ENCODE peak calls at places on chromosomes 16 and 17, in five cellular contexts. C, A, N, D and O are unnamed samples.

GRCh38 chr17:9645858-9646555 is 690 bp downstream of the USP43 start:
- DNase-seq in C (no peak), A (peak), N (no peak), D (no peak), O (peak)

GRCh38 chr16:48335961-48336360 is 49.3 kb downstream of the SIAH1 start:
- DNase-seq in C (peak), A (no peak), N (no peak), D (no peak), O (no peak)

GRCh38 chr16:56822966-56823739 is 41.9 kb upstream of the SLC12A3 start:
- DNase-seq in C (no peak), A (no peak), N (no peak), D (no peak), O (no peak)

GRCh38 chr16:59342669-59343068 is 608.6 kb upstream of the GOT2 start:
- DNase-seq in C (no peak), A (no peak), N (no peak), D (no peak), O (no peak)

GRCh38 chr17:7279453-7279852 is 2.1 kb upstream of the SLC2A4 start:
- DNase-seq in C (no peak), A (no peak), N (no peak), D (no peak), O (no peak)

GRCh38 chr16:51112311-51112710 is 38.8 kb downstream of the SALL1 start:
- DNase-seq in C (no peak), A (no peak), N (no peak), D (no peak), O (no peak)

GRCh38 chr16:86181526-86181925 is 282.6 kb downstream of the IRF8 start:
- DNase-seq in C (no peak), A (no peak), N (peak), D (no peak), O (no peak)

GRCh38 chr17:12028611-12029010 is 7.9 kb downstream of the MAP2K4 start:
- DNase-seq in C (no peak), A (no peak), N (no peak), D (no peak), O (no peak)

GRCh38 chr17:49880291-49881053 is 32.6 kb upstream of the TAC4 start:
- DNase-seq in C (peak), A (peak), N (peak), D (peak), O (peak)

GRCh38 chr17:12618557-12618956 is 47.1 kb upstream of the MYOCD start:
- DNase-seq in C (peak), A (no peak), N (no peak), D (no peak), O (no peak)

GRCh38 chr16:19115148-19116021 is 1.6 kb downstream of the ITPRIPL2 start:
- DNase-seq in C (no peak), A (no peak), N (no peak), D (no peak), O (no peak)
- TF ChIP-seq CTCF in C (peak), A (no peak), N (no peak), D (no peak), O (no peak)

GRCh38 chr16:76856112-76856511 is 334.9 kb upstream of the MON1B start:
- DNase-seq in C (no peak), A (no peak), N (no peak), D (no peak), O (no peak)

GRCh38 chr16:76857402-76857801 is 333.6 kb upstream of the MON1B start:
- DNase-seq in C (no peak), A (no peak), N (no peak), D (no peak), O (no peak)

DNA sequence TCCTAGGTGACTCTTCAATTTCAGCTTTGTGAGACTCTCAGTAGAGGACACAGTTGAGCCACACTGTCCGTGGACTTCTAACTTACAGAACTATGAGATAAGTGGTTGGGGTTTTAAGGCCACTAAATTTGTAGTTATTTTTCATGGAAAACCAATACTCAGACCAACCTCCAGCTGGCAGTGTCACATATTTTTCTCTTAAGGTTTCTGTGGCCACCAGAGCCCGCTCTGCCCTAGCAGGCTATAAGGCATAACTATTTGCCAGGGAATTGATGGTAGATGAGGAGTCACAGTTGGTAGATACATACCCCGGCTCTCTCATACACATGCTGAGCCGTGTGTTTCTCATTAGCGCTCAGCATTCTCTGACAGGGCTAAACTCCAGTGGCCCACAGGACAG is 336.8 kb upstream of the MON1B start:
- DNase-seq in C (peak), A (no peak), N (peak), D (no peak), O (no peak)
- TF ChIP-seq CTCF in C (no peak), A (no peak), N (peak), D (no peak), O (no peak)

DNA sequence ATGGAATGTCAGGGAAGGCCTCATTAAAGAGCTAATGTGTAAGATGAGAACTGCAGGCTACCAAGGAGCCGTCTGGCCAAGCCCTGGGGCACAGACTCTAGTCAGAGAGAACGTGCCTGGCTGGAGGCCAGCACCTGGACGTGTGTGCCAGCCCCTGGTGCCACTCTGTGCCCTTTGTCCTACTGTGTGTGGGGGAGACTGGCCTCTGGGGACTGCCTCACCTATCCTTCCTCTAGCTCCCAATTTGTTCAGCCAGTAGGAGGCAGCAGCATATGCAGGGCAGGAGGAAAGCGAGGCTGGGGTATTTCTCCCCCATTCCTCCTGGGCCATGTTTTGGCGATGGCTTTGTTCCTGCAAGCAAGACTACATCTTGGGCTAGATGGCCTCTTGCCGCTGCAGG is 37.1 kb downstream of the KNOP1 start:
- DNase-seq in C (no peak), A (peak), N (no peak), D (no peak), O (no peak)
- TF ChIP-seq CTCF in C (no peak), A (no peak), N (peak), D (no peak), O (no peak)

GRCh38 chr17:15121426-15121825 is 143.7 kb downstream of the PMP22 start:
- DNase-seq in C (peak), A (peak), N (no peak), D (no peak), O (no peak)
- TF ChIP-seq CTCF in C (no peak), A (no peak), N (no peak), D (no peak), O (no peak)

DNA sequence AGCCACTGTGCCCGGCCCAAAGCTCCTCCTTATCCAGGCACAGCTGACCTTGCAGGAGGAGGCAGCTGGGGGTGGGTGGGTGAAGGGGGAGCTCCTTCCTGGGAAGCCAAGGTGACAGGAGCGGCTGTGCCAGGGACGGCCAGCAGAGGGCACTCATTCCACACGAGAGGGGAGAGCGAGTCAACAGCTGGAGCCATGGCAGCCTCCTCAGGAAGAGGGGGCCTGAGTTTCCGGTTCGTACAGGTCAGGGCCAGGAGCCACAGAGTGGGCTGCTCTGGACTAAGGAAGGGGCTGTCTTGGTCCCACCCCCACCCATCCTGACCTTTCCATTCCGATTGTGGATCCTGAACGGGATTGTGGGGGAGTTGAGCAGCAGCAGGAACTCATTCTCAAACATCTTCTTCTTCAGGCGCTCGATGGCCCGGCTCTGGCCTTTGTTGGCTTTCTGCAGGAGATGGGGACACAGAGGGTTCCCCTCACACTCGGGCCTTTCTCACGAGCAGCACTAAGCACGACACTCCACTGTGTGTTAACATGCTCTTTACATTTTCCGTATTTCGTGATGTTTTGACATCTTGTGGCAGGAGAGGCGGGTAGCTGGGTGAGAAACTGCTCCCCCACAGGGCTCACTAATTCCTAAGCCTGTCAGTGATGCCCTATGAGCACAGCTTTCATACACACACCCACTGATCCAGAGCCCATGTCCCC is 61.6 kb downstream of the TIMM22 start:
- DNase-seq in C (peak), A (peak), N (peak), D (peak), O (no peak)
- TF ChIP-seq CTCF in C (peak), A (peak), N (peak), D (peak), O (peak)

GRCh38 chr16:552171-552570 is 8.0 kb upstream of the PRR35 start:
- DNase-seq in C (no peak), A (no peak), N (no peak), D (no peak), O (no peak)

GRCh38 chr16:546909-547770 is 13.1 kb upstream of the PRR35 start:
- DNase-seq in C (peak), A (no peak), N (no peak), D (peak), O (no peak)

GRCh38 chr16:551210-551609 is 9.0 kb upstream of the PRR35 start:
- DNase-seq in C (no peak), A (no peak), N (no peak), D (no peak), O (no peak)

GRCh38 chr16:548586-548985 is 11.6 kb upstream of the PRR35 start:
- DNase-seq in C (no peak), A (no peak), N (no peak), D (no peak), O (no peak)

GRCh38 chr16:549544-550263 is 10.5 kb upstream of the PRR35 start:
- DNase-seq in C (no peak), A (no peak), N (no peak), D (no peak), O (no peak)
- TF ChIP-seq CTCF in C (no peak), A (peak), N (peak), D (no peak), O (no peak)

GRCh38 chr17:55303701-55304145 is 39.0 kb downstream of the HLF start:
- DNase-seq in C (peak), A (no peak), N (no peak), D (no peak), O (no peak)
- TF ChIP-seq CTCF in C (no peak), A (no peak), N (no peak), D (no peak), O (no peak)

DNA sequence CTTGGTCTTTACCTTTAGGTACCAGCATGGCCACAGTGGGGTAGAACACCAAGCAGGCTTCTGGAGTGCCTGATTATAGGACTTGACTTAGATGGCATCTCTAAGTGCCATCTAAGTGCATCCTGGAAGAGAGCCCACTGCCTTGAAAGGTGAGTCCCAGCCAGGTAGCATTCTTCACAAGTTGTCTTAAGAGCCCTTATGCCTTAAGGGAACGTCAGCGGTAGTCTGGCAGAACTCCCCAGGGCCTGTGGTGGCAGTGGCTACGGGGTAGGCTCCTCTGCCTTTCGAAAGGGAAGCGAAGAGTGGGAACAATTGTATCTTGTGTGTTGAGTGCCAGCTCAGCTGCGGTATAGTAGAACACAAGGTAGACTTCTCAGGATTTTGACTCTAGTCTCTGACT is 549.0 kb downstream of the HS3ST4 start:
- DNase-seq in C (no peak), A (no peak), N (no peak), D (no peak), O (no peak)
- TF ChIP-seq CTCF in C (no peak), A (no peak), N (no peak), D (no peak), O (no peak)

GRCh38 chr16:10629592-10629963 is 49.2 kb upstream of the EMP2 start:
- DNase-seq in C (no peak), A (peak), N (no peak), D (no peak), O (no peak)
- TF ChIP-seq CTCF in C (no peak), A (no peak), N (no peak), D (no peak), O (no peak)